ENCODE peak calls at places on chromosomes 13 and 19, in six cellular contexts. Q is HepG2, W is GM12891, T is K562, R is H1, Z is GM12878. M is an unnamed sample.

GRCh38 chr13:26558074-26558805 is 757 bp downstream of the WASF3 start:
- DNase-seq in Z (no peak), W (peak; percentile 9), T (no peak), Q (no peak), R (no peak), M (no peak)

GRCh38 chr13:40932252-40932651 is 86.9 kb downstream of the ELF1 start:
- DNase-seq in R (no peak), T (no peak), Z (no peak), Q (no peak), W (no peak), M (no peak)

GRCh38 chr13:79307866-79308298 is 98.2 kb downstream of the RBM26 start:
- DNase-seq in R (no peak), Z (no peak), Q (no peak), W (no peak), T (no peak), M (no peak)

GRCh38 chr19:34319785-34320184 is 45.2 kb upstream of the GPI start:
- DNase-seq in R (no peak), W (no peak), Z (no peak), Q (no peak), T (peak; percentile 39), M (no peak)

GRCh38 chr19:11435833-11436313 is 438 bp downstream of the PRKCSH start:
- DNase-seq in T (peak; percentile 54), W (no peak), Z (no peak), Q (no peak), R (no peak), M (no peak)

GRCh38 chr13:44917589-44918322 is 71.5 kb downstream of the NUFIP1 start:
- DNase-seq in Q (peak; percentile 92), R (peak; percentile 92), T (peak; percentile 79), Z (peak; percentile 98), W (peak; percentile 73), M (peak; percentile 58)

GRCh38 chr19:690203-690602 is 5.0 kb downstream of the PRSS57 start:
- DNase-seq in Q (no peak), W (no peak), T (no peak), Z (no peak), R (no peak), M (no peak)

GRCh38 chr13:89113744-89114143 is 1442.6 kb downstream of the SLITRK5 start:
- DNase-seq in W (no peak), R (no peak), Q (no peak), Z (no peak), T (no peak), M (no peak)

GRCh38 chr19:10191347-10191746 is 3.4 kb downstream of the DNMT1 start:
- DNase-seq in R (no peak), Z (no peak), Q (peak; percentile 91), W (no peak), T (no peak), M (no peak)

DNA sequence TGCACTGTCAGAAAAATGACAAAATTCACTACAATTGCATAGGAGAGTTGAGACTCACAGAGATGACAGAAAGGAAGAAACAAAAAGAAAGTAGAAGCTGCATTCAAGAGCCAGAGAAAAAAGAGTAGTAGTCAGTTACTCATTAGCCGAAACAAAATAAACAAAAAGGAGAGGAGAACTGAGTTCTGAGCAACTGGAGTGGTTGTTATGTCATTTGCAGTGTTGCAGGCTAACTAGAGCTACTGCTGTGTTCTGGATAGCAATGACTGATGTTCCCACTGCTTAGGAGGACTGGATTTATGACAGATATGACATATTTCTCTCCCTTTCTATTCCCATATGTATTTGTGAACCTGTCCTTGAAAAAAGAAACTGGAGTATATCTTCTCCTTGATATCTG is 482.6 kb downstream of the RFC3 start:
- DNase-seq in W (no peak), Z (no peak), T (no peak), R (no peak), Q (peak; percentile 3), M (no peak)
- TF ChIP-seq POLR2AphosphoS5 in W (no peak), Z (no peak), T (no peak), R (no peak), Q (no peak), M (no peak)

GRCh38 chr19:43672061-43672679 is 2.2 kb upstream of the PLAUR start:
- DNase-seq in T (no peak), Z (no peak), R (no peak), Q (no peak), W (no peak), M (no peak)

GRCh38 chr19:43667524-43668405 is 2.2 kb downstream of the PLAUR start:
- DNase-seq in Q (no peak), Z (no peak), R (no peak), T (peak; percentile 59), W (no peak), M (no peak)

GRCh38 chr19:43673702-43674629 is 4.0 kb upstream of the PLAUR start:
- DNase-seq in Z (no peak), R (no peak), Q (no peak), T (no peak), W (no peak), M (no peak)

GRCh38 chr19:43664008-43664407 is 6.0 kb downstream of the PLAUR start:
- DNase-seq in W (no peak), Q (no peak), T (no peak), R (no peak), Z (peak; percentile 35), M (no peak)

GRCh38 chr19:43668406-43669158 is 1.4 kb downstream of the PLAUR start:
- DNase-seq in T (peak; percentile 98), W (peak; percentile 85), R (peak; percentile 100), Q (peak; percentile 96), Z (peak; percentile 95), M (peak; percentile 88)
- TF ChIP-seq TAF1 in T (no peak), W (no peak), R (peak; percentile 53), Q (peak; percentile 52), Z (no peak), M (no peak)

DNA sequence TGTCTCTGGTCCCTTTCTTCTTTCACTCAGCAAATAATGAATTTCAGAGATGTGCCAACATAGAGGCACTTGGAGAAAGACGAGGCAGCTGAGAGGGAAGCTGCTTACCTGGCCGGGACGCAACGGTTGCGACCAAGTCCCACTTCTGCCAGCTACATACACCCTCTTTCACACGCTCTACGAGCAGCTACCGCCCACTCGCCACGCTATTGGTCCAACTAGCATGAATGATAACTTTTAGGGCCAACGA is 773 bp upstream of the CNOT3 start:
- DNase-seq in T (no peak), R (no peak), Z (no peak), Q (no peak), W (peak; percentile 94), M (no peak)
- TF ChIP-seq POLR2A in T (peak; percentile 66), R (peak; percentile 82), Z (peak; percentile 91), Q (peak; percentile 93), W (peak; percentile 65), M (peak; percentile 62)

GRCh38 chr19:19032420-19033175 is 719 bp downstream of the SUGP2 start:
- DNase-seq in Z (peak; percentile 65), Q (peak; percentile 80), T (peak; percentile 92), R (peak; percentile 82), W (peak; percentile 87), M (peak; percentile 78)
- TF ChIP-seq POLR2AphosphoS5 in Z (no peak), Q (no peak), T (no peak), R (no peak), W (no peak), M (no peak)

GRCh38 chr19:15702590-15702930 is 25.3 kb upstream of the OR10H2 start:
- DNase-seq in Q (peak; percentile 83), T (peak; percentile 19), Z (no peak), R (no peak), W (no peak), M (no peak)
- TF ChIP-seq TAF1 in Q (no peak), T (no peak), Z (no peak), R (no peak), W (no peak), M (no peak)

DNA sequence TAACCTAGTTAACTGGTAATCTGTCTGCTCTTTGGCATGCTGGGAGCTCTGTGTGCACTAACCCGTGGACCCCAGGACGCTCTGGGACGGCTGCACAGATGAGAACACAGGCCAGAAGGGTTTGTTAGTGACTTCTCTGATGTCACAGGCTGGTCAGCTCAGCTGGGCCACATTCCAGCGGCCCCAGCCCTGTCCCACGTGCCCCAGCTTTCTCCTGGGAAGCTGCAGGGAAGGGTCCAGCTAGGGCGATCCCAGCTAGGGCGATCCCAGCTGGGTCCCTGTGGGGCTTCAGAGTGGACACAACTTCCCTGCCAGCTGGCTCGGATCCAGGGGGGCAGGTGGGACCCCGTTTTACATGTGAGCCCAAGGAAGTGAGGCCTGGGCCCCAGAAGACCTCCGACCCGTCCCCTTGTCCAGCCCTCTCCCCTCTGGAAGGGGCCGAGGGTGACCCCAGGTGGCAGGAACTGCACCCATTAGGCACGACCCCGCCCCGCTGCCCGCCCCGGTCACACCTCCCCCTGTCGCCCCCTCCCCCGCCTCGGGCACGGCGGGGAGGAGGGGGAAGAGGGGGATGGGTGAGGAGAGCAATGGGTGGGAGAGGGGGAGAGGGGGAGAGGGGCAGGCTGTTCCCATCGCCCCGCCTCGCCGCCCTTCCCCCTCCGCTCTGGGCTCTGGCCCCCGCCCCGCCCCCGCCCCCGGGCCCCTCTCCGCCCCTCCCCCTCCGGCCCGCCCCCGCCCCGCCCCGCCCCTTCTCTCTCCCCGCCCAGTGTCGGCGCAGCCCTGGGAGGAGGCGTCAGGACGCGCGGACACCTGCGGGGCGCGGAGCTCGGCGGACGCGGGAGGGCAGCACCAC is 75.2 kb upstream of the MCF2L start:
- DNase-seq in Q (peak; percentile 76), W (peak; percentile 75), R (peak; percentile 36), T (peak; percentile 84), Z (no peak), M (peak; percentile 66)
- TF ChIP-seq POLR2A in Q (peak; percentile 40), W (no peak), R (peak; percentile 20), T (no peak), Z (no peak), M (no peak)

DNA sequence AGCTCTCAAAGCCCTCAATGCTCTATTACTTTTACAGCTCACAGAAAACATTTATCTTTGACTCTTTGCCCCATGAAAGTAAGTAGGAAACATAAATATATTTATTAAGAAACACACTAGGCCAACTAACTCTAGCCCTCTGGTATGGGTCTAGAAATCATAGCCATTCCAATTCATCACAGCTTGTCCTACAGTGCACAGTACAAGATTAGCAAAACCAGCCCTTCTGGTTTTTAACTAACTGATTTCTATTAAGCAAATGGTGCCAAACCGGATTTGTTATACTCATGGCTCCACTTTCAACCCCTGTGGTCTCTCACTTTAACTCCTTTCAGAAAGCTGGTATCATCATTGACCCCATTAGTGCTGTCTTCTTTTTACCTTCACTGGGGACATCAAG is 5.6 kb upstream of the LRRC63 start:
- DNase-seq in W (no peak), Z (no peak), T (no peak), Q (no peak), R (no peak), M (no peak)
- TF ChIP-seq POLR2AphosphoS5 in W (no peak), Z (no peak), T (no peak), Q (no peak), R (no peak), M (no peak)

M was measured in GM12892.